ENCODE peak calls at places on chromosome 17, in five cellular contexts. G, W, T, Z and U are unnamed samples. For H3K4me1, the result is how much of the 10 kb centered on the place peaks cover.

GRCh38 chr17:38885728-38886642 is 16.1 kb downstream of the LASP1 start:
- DNase-seq in G (no peak), W (no peak), T (no peak), Z (no peak), U (no peak)

GRCh38 chr17:76153640-76154039 is 12.6 kb upstream of the FOXJ1 start:
- DNase-seq in G (no peak), W (no peak), T (peak), Z (no peak), U (no peak)

GRCh38 chr17:39001703-39002637 is 34.8 kb upstream of the FBXO47 start:
- DNase-seq in G (peak), W (no peak), T (peak), Z (peak), U (peak)

GRCh38 chr17:10059684-10060211 is 138.7 kb downstream of the GAS7 start:
- DNase-seq in G (peak), W (no peak), T (no peak), Z (no peak), U (peak)

GRCh38 chr17:19753049-19753444 is 4.9 kb upstream of the ALDH3A1 start:
- DNase-seq in G (peak), W (no peak), T (peak), Z (peak), U (peak)

GRCh38 chr17:17019891-17020456 is 22.3 kb upstream of the MPRIP start:
- DNase-seq in G (peak), W (no peak), T (no peak), Z (no peak), U (no peak)

GRCh38 chr17:62692721-62693431 is 65.4 kb downstream of the MRC2 start:
- DNase-seq in G (no peak), W (no peak), T (no peak), Z (peak), U (no peak)

GRCh38 chr17:7224110-7224509 is 4.4 kb downstream of the ACADVL start:
- DNase-seq in G (no peak), W (no peak), T (no peak), Z (no peak), U (no peak)

GRCh38 chr17:2797226-2797625 is 988 bp downstream of the RAP1GAP2 start:
- DNase-seq in G (no peak), W (no peak), T (no peak), Z (no peak), U (no peak)

GRCh38 chr17:73719588-73720071 is 75.4 kb upstream of the SDK2 start:
- DNase-seq in G (peak), W (no peak), T (peak), Z (no peak), U (peak)

GRCh38 chr17:57876866-57877237 is 27.0 kb upstream of the MRPS23 start:
- DNase-seq in G (no peak), W (no peak), T (no peak), Z (no peak), U (no peak)
- H3K27ac ChIP-seq in G (peak), W (peak), T (peak), Z (peak), U (no peak)

GRCh38 chr17:81865733-81866439 is 5.3 kb downstream of the ARHGDIA start:
- DNase-seq in G (no peak), W (no peak), T (no peak), Z (no peak), U (peak)
- H3K4me1 ChIP-seq in G (half or more), W (half or more), T (half or more), Z (half or more), U (under half)

DNA sequence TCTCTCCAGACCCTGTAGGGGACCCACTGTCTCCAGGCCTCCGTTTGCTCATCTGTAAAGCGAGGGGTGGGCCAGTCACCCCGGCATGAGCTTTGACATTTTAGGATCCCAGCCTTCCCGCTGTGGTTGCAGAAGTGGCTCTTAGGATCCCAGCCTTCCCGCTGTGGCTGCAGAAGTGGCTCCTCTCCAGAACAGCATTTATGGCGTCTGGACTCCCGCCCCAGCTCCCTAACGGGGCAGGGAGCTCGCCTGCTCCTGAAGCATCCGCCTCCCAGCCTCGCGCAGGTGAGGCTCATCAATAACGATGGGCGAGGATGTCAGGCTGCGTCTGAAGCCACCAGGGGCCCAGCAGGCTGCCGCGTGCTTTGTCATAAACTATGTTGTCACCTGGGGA is 222.3 kb upstream of the TNRC6C start:
- DNase-seq in G (peak), W (no peak), T (no peak), Z (no peak), U (no peak)
- H3K4me3 ChIP-seq in G (peak), W (no peak), T (peak), Z (no peak), U (no peak)

GRCh38 chr17:3859895-3860294 is 13.8 kb upstream of the NCBP3 start:
- DNase-seq in G (no peak), W (no peak), T (no peak), Z (no peak), U (no peak)

GRCh38 chr17:3860939-3861338 is 14.9 kb upstream of the NCBP3 start:
- DNase-seq in G (no peak), W (no peak), T (no peak), Z (no peak), U (no peak)

GRCh38 chr17:3861761-3862681 is 16.0 kb upstream of the NCBP3 start:
- DNase-seq in G (no peak), W (no peak), T (no peak), Z (no peak), U (peak)

GRCh38 chr17:3852561-3852960 is 6.5 kb upstream of the NCBP3 start:
- DNase-seq in G (no peak), W (no peak), T (peak), Z (no peak), U (peak)

DNA sequence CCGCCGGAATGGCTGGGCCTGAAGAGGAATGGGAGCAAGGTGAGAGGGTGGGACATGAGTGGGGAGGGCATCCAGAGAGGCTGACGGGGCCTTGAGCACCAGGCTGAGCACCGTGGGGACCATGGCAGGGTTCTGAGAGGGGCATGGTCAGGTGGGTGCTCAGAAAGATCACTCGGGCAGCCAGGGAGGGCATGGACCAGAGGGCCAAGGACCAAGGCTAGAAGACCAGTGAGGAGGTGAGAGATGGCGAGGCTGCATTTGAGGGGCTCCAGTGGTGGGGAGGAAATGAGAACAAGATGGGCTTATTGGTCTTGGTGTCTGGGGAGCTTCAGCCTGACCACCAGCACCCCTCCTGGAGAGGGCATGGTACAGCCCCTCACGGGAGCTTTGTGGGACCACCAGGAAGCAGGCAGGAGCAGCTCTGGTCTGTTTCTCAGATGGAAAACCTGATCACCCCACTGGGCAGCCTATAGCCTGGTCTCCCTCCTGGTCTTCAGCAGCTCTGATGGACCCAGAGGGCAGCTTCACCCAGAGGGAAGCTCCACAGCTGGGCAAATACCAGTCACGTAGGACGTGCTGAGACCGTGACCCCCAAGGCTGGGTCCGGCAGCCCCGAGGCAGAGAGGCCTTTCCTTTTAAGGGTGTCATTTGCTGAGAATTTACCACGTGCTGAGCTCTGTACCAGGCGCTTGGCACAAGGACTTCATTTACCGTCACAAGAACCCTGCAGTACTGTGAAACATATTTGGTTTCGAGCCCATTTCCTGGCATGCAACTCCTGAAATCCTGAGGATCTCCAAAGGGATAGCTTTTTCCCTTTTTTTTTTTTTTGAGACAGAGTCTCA is 11.4 kb upstream of the NCBP3 start:
- DNase-seq in G (no peak), W (no peak), T (peak), Z (no peak), U (no peak)
- H3K27ac ChIP-seq in G (no peak), W (no peak), T (no peak), Z (no peak), U (no peak)